ENCODE peak calls at places on chromosomes 4 and X, in seven cellular contexts. O is Caco-2, E is thyroid gland, D is body of pancreas, Q is heart left ventricle, V is cardiac muscle cell, U is suprapubic skin. I is an unnamed sample.

GRCh38 chr4:121932212-121932974 is 19.5 kb downstream of the TRPC3 start:
- DNase-seq in O (no peak), E (no peak), D (no peak), Q (no peak), V (no peak), U (no peak), I (peak)

GRCh38 chr4:7581477-7581876 is 146.7 kb upstream of the PSAPL1 start:
- DNase-seq in O (peak), E (peak), D (no peak), Q (peak), V (peak), U (no peak), I (no peak)

GRCh38 chrX:103520391-103520790 is 1.1 kb upstream of the RAB40A start:
- DNase-seq in O (no peak), E (no peak), D (no peak), Q (no peak), V (no peak), U (no peak), I (no peak)

GRCh38 chr4:109989044-109989443 is 76.4 kb downstream of the EGF start:
- DNase-seq in O (peak), E (no peak), D (no peak), Q (no peak), V (no peak), U (no peak), I (no peak)

GRCh38 chrX:129586446-129586845 is 46.4 kb downstream of the OCRL start:
- DNase-seq in O (no peak), E (no peak), D (no peak), Q (no peak), V (no peak), U (no peak), I (no peak)

GRCh38 chr4:1600811-1601532 is 83.1 kb downstream of the FAM53A start:
- DNase-seq in O (no peak), E (no peak), D (no peak), Q (peak), V (no peak), U (peak), I (no peak)

GRCh38 chrX:25020391-25021131 is 4.8 kb upstream of the ARX start:
- DNase-seq in O (peak), E (no peak), D (no peak), Q (no peak), V (peak), U (no peak), I (no peak)

GRCh38 chrX:69133561-69134542 is 31.4 kb downstream of the PJA1 start:
- DNase-seq in O (peak), E (peak), D (peak), Q (no peak), V (peak), U (no peak), I (no peak)

GRCh38 chrX:1749499-1749898 is 134.6 kb downstream of the ASMT start:
- DNase-seq in O (no peak), E (no peak), D (no peak), Q (no peak), V (no peak), U (no peak), I (no peak)

GRCh38 chrX:15600071-15600470 is 689 bp downstream of the ACE2 start:
- DNase-seq in O (no peak), E (no peak), D (no peak), Q (no peak), V (no peak), U (no peak), I (no peak)

GRCh38 chrX:15598031-15598430 is 2.7 kb downstream of the ACE2 start:
- DNase-seq in O (peak), E (no peak), D (no peak), Q (no peak), V (peak), U (no peak), I (no peak)

DNA sequence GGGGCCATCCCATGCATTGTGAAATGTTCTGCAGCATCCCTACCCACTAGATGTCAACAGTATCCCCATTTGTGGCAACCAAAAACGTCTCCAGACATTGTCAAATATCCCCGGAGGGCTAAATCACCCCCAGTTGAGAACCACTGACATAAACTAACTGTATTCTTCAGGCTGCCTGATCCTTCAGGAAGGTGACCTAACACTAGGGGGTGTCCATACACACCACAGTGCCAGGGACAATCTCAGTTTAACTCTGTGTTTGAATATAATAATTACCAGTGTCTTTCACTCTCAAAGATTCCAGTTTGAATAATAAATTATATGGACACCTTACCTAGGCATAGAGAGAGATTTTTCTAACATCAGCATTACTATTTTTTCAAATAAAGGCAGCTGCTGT is 6.4 kb downstream of the ACE2 start:
- DNase-seq in O (peak), E (no peak), D (no peak), Q (no peak), V (peak), U (no peak), I (no peak)
- TF ChIP-seq CTCF in O (no peak), E (no peak), D (no peak), Q (no peak), V (no peak), U (no peak), I (no peak)

GRCh38 chrX:48492293-48492910 is 16.4 kb upstream of the PORCN start:
- DNase-seq in O (no peak), E (no peak), D (no peak), Q (no peak), V (no peak), U (no peak), I (no peak)

GRCh38 chrX:48496660-48497059 is 12.1 kb upstream of the PORCN start:
- DNase-seq in O (no peak), E (no peak), D (no peak), Q (no peak), V (no peak), U (no peak), I (no peak)

GRCh38 chrX:48490661-48491060 is 14.7 kb downstream of the FTSJ1 start:
- DNase-seq in O (no peak), E (no peak), D (no peak), Q (no peak), V (no peak), U (no peak), I (no peak)

GRCh38 chrX:48491809-48492208 is 15.8 kb downstream of the FTSJ1 start:
- DNase-seq in O (no peak), E (no peak), D (no peak), Q (no peak), V (no peak), U (no peak), I (no peak)

GRCh38 chrX:48493890-48494364 is 14.9 kb upstream of the PORCN start:
- DNase-seq in O (peak), E (peak), D (peak), Q (no peak), V (peak), U (no peak), I (no peak)
- TF ChIP-seq CTCF in O (no peak), E (no peak), D (peak), Q (no peak), V (peak), U (no peak), I (no peak)

DNA sequence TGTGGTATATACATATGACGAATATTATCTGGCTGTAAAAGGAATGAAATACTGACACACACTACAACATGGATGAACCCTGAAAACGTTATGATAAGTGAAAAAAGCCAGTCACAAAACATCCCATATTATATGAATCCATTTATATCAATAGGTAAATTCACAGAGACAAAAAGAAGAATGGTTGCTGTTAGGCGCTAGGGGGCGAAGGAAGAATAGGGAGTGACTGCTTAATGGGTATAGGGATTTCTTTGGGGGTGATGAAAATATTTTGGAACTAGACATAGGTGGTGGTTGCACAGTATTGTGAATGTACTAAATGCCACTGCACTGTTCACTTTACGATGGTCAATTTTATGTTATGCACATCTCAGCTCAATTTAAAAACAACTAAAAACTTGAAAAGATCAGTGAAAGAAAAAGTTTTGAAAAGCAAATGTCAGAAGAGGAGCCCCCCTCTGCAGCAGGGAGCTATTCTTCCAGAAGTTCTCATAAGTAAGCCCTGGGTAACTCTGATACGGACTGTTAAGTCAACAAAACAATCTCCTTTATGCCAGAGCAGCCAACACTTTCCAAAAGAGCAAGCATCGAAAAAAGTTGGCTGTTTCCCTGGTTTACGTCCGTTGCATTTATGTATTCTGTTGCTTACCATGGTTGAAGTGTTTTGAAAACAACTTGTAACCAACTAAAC is 96.3 kb upstream of the EGFL6 start:
- DNase-seq in O (no peak), E (no peak), D (no peak), Q (no peak), V (no peak), U (no peak), I (no peak)
- TF ChIP-seq CTCF in O (no peak), E (no peak), D (no peak), Q (no peak), V (no peak), U (no peak), I (no peak)

DNA sequence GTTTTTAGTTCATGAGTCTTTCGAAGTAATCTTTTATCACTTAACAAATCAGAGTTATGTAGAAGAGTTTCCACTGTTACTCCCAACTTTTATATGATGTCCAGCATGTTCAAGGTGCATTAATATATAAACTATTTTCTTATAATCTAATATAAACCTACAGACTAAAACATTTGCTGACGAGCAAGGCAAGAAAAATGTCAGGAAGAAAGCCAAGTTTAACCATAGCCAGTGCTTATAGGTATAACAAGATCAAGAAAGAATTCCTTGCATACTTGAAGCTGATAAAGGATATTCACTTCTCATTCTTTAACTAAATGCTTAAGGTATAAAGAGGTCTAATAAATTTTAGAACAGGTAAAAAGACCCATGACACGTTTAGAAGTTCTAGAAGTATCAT is 167.7 kb downstream of the NPNT start:
- DNase-seq in O (no peak), E (no peak), D (no peak), Q (no peak), V (no peak), U (no peak), I (no peak)
- TF ChIP-seq CTCF in O (no peak), E (no peak), D (no peak), Q (no peak), V (no peak), U (no peak), I (no peak)

GRCh38 chrX:111648802-111649201 is 32.2 kb upstream of the ALG13 start:
- DNase-seq in O (no peak), E (no peak), D (no peak), Q (no peak), V (no peak), U (no peak), I (no peak)

GRCh38 chrX:111649641-111650040 is 31.3 kb upstream of the ALG13 start:
- DNase-seq in O (no peak), E (no peak), D (no peak), Q (no peak), V (no peak), U (no peak), I (no peak)

GRCh38 chrX:111652719-111653118 is 28.3 kb upstream of the ALG13 start:
- DNase-seq in O (no peak), E (no peak), D (no peak), Q (no peak), V (peak), U (no peak), I (no peak)
- TF ChIP-seq CTCF in O (no peak), E (no peak), D (no peak), Q (no peak), V (no peak), U (no peak), I (no peak)

GRCh38 chrX:94058728-94059382 is 384.8 kb downstream of the FAM133A start:
- DNase-seq in O (peak), E (no peak), D (peak), Q (no peak), V (peak), U (no peak), I (no peak)
- TF ChIP-seq CTCF in O (peak), E (no peak), D (no peak), Q (no peak), V (no peak), U (no peak), I (peak)

I was measured in esophagus muscularis mucosa.